ENCODE peak calls at places on chromosome 2, in eight cellular contexts. N is stomach, M is cardiac muscle cell, L is fibroblast of lung, R is ovary, T is OCI-LY7, S is mucosa of descending colon, X is MG63. Z is an unnamed sample.

GRCh38 chr2:123935405-123935804 is 89.7 kb upstream of the CNTNAP5 start:
- DNase-seq in X (no peak), R (no peak), N (no peak), M (no peak), T (no peak), S (no peak), L (no peak), Z (no peak)

GRCh38 chr2:11808016-11808400 is 61.6 kb downstream of the LPIN1 start:
- DNase-seq in X (no peak), S (no peak), L (no peak), T (no peak), R (no peak), M (no peak), N (no peak), Z (no peak)

GRCh38 chr2:20446917-20447436 is at the start of gene RHOB:
- DNase-seq in L (peak; percentile 97), M (peak; percentile 99), S (peak; percentile 98), T (peak; percentile 67), R (peak; percentile 97), N (peak; percentile 98), X (peak; percentile 96), Z (peak; percentile 95)

GRCh38 chr2:24903527-24904103 is 16.4 kb downstream of the ADCY3 start:
- DNase-seq in L (no peak), N (no peak), X (no peak), M (no peak), T (no peak), R (no peak), S (no peak), Z (no peak)

GRCh38 chr2:61426267-61426897 is 44.5 kb downstream of the USP34 start:
- DNase-seq in X (peak; percentile 37), N (peak; percentile 63), R (no peak), L (no peak), T (peak; percentile 89), S (peak; percentile 76), M (peak; percentile 53), Z (peak; percentile 58)

GRCh38 chr2:227539465-227539956 is 59.2 kb upstream of the SCYGR2 start:
- DNase-seq in S (no peak), R (no peak), N (no peak), X (no peak), M (no peak), L (no peak), T (no peak), Z (no peak)

GRCh38 chr2:234917245-234917975 is 34.4 kb upstream of the SH3BP4 start:
- DNase-seq in M (peak; percentile 63), X (no peak), R (no peak), L (peak; percentile 60), S (no peak), N (no peak), T (no peak), Z (no peak)

GRCh38 chr2:17196380-17196779 is 321.9 kb downstream of the RAD51AP2 start:
- DNase-seq in R (no peak), X (no peak), L (no peak), S (no peak), M (no peak), T (no peak), N (no peak), Z (no peak)

DNA sequence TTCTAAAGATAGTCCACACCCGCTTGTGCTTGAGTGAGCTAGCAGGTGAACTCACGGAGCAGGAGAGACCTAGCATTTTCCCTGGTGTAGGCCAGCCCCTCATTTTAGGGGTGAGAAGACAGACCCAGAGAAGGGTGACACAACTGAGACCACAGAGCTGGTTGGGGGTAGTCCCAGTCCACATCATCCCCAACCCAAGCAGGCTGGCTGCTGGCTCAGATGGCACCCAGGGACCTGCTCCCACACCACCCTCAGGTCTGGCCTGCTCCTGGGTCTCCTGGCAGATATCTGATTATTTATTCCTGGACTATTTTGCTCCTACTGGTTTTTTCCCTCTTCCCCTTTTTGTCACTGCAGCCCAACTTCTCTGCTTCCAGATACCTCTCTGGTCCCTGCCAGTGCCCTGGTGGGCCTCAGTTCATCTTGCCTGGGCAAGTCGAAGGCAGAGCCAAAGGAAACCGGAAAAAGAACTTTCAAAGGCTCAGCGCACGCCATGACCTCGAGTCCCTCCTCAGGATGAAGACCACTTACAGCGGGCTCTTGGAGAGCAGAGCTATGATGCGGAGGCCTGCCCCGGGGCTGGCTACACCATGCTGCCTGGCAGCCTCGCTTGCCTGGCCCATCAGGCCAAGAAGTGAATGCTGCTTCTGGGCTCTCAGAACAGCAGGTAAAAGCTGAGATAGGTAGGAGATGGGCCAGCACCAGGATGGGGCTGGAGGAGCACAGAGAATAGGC is 72.7 kb downstream of the POLR1A start:
- DNase-seq in M (no peak), T (no peak), L (no peak), R (no peak), S (no peak), N (no peak), X (no peak), Z (no peak)
- H3K36me3 ChIP-seq in M (peaks cover 43% of the 10 kb centered on the region), T (peaks cover 87% of the 10 kb centered on the region), L (peaks cover 32% of the 10 kb centered on the region), R (no peaks in the 10 kb centered on the region), S (peaks cover 3% of the 10 kb centered on the region), N (peaks cover 83% of the 10 kb centered on the region), X (peaks cover 86% of the 10 kb centered on the region), Z (peaks cover 33% of the 10 kb centered on the region)

GRCh38 chr2:222598611-222599010 is 57.3 kb downstream of the FARSB start:
- DNase-seq in M (no peak), N (no peak), X (no peak), L (no peak), R (no peak), T (no peak), S (no peak), Z (no peak)

GRCh38 chr2:222609391-222609790 is 46.5 kb downstream of the FARSB start:
- DNase-seq in M (peak; percentile 50), N (no peak), X (no peak), T (no peak), R (no peak), S (no peak), L (peak; percentile 23), Z (no peak)

GRCh38 chr2:222608081-222608480 is 47.8 kb downstream of the FARSB start:
- DNase-seq in T (no peak), S (no peak), X (no peak), N (no peak), L (no peak), M (no peak), R (no peak), Z (no peak)

GRCh38 chr2:222604749-222605515 is 51.0 kb downstream of the FARSB start:
- DNase-seq in X (no peak), N (no peak), T (no peak), S (no peak), L (no peak), R (no peak), M (no peak), Z (no peak)

DNA sequence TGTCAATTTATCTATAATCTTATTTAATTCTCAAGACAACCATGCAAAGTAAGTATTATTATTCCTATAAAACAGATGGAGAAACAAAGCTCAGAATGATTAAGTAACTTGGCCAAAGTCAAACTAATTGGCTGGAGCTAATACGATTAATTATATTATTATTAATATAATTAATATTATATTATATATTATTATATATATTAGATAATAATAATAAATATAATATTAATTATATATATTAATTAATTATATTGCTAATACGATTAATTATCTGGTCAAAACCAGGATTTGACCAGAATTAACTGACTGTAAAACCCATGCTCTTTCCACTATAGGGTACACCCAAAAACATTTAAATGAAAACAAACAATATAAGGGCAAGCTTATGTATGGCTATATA is 52.4 kb downstream of the FARSB start:
- DNase-seq in L (no peak), N (no peak), M (no peak), T (no peak), X (no peak), S (no peak), R (no peak), Z (no peak)
- H3K36me3 ChIP-seq in L (peaks cover 1% of the 10 kb centered on the region), N (peaks cover 28% of the 10 kb centered on the region), M (no peaks in the 10 kb centered on the region), T (peaks cover 85% of the 10 kb centered on the region), X (peaks cover 60% of the 10 kb centered on the region), S (no peaks in the 10 kb centered on the region), R (no peaks in the 10 kb centered on the region), Z (peaks cover 1% of the 10 kb centered on the region)

DNA sequence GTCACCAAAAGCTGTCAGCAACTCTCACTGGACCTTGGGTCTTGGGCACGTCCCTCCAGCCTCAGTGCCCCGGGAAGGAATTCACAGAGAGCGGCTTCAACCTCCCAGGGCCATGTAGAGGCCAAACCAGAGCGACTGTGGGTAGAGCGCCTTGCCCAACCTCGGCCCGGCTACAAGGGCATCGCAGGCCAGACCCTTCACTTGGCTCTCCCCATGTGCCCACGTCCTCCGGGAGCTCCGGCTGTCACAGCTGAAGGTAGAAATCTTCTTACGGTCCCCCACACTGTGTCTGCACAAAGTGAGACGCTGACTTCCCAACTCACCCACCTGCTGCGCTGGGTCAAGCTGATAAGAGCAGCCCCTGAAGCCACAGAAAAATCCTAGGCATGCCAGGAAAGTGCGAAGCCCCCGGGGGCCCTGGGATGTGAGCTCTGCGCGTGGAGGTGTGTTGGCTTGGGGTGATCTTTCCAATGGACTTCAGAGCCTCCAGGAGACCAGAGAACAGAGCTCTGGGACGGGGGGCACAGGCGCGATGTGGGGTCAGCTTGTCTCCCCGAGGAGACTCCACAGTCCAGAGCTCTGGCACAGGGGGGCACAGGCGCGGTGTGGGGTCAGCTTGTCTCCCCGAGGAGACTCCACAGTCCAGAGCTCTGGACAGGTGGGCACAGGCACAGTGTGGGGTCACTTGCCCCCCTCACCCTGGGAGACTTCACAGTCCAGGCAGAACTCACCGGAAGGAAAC is 105.5 kb downstream of the RTP5 start:
- DNase-seq in X (no peak), T (no peak), N (no peak), R (no peak), L (no peak), S (no peak), M (no peak), Z (no peak)
- H3K36me3 ChIP-seq in X (no peaks in the 10 kb centered on the region), T (peaks cover 29% of the 10 kb centered on the region), N (no peaks in the 10 kb centered on the region), R (no peaks in the 10 kb centered on the region), L (no peaks in the 10 kb centered on the region), S (no peaks in the 10 kb centered on the region), M (no peaks in the 10 kb centered on the region), Z (peaks cover 4% of the 10 kb centered on the region)

DNA sequence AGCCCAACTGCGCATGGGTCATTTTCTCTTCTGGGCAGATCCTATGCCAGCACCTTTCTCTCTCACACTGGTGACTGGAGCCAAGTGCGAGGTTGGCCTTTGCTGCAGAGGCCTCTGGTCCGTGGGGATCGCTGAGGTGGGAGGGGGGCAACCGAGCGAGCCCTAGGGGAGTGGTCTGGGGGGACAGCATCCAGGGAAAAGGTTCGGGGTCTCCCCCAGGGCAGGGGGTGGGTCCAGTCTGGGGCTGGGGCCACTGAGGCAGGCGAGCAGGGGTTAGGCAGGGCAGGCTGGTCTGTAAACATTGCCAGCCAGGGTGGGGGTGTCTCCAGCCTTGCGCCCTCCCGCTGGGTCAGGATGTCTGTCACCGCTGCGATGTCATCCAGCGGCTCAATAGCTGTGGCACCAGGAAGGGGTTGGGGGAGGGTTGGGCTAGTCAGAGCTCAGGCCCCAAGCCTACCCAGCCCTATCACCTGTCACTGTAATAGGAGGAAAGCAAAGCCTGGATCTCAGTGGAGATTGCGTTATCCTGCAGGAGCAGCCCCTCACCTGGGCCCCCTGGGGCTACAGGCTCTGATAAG is 4.7 kb downstream of the WDR54 start:
- DNase-seq in S (no peak), R (no peak), M (no peak), L (no peak), X (no peak), T (no peak), N (no peak), Z (no peak)
- H3K36me3 ChIP-seq in S (no peaks in the 10 kb centered on the region), R (no peaks in the 10 kb centered on the region), M (peaks cover 27% of the 10 kb centered on the region), L (peaks cover 14% of the 10 kb centered on the region), X (peaks cover 6% of the 10 kb centered on the region), T (peaks cover 7% of the 10 kb centered on the region), N (peaks cover 69% of the 10 kb centered on the region), Z (peaks cover 8% of the 10 kb centered on the region)

GRCh38 chr2:29502452-29502851 is 387.2 kb downstream of the CLIP4 start:
- DNase-seq in N (no peak), T (no peak), M (no peak), X (no peak), L (peak; percentile 78), S (no peak), R (no peak), Z (no peak)
- H3K36me3 ChIP-seq in N (no peaks in the 10 kb centered on the region), T (no peaks in the 10 kb centered on the region), M (no peaks in the 10 kb centered on the region), X (no peaks in the 10 kb centered on the region), L (no peaks in the 10 kb centered on the region), S (no peaks in the 10 kb centered on the region), R (no peaks in the 10 kb centered on the region), Z (no peaks in the 10 kb centered on the region)

Z was measured in GM06990.